ENCODE peak calls at places on chromosomes 13 and 19, in nine cellular contexts. T, O, Q, R, Y, U, X, B and A are unnamed samples.

GRCh38 chr13:32209670-32210069 is 105.5 kb downstream of the ZAR1L start:
- DNase-seq in Y (no peak), R (no peak), U (no peak), X (no peak), B (no peak), O (no peak), T (no peak), Q (peak; percentile 2), A (no peak)

GRCh38 chr13:25727250-25727649 is 324.6 kb downstream of the SHISA2 start:
- DNase-seq in R (peak; percentile 25), O (peak; percentile 86), U (no peak), B (no peak), T (no peak), Y (no peak), Q (no peak), X (no peak), A (peak; percentile 94)

GRCh38 chr13:35964764-35965163 is 166.4 kb downstream of the DCLK1 start:
- DNase-seq in R (peak; percentile 6), X (no peak), Q (peak; percentile 72), B (no peak), Y (no peak), U (no peak), T (no peak), O (no peak), A (peak; percentile 54)

GRCh38 chr19:3860499-3860898 is 8.3 kb downstream of the ZFR2 start:
- DNase-seq in U (no peak), B (no peak), R (no peak), T (no peak), X (no peak), O (no peak), Y (no peak), Q (no peak), A (no peak)

GRCh38 chr13:79900356-79900755 is 419.4 kb downstream of the NDFIP2 start:
- DNase-seq in Q (no peak), T (no peak), R (no peak), O (no peak), X (no peak), Y (no peak), U (no peak), B (no peak), A (no peak)

GRCh38 chr13:98466634-98467236 is 110.2 kb downstream of the STK24 start:
- DNase-seq in Y (peak; percentile 83), X (peak; percentile 80), T (no peak), O (peak; percentile 54), B (no peak), Q (peak; percentile 61), R (peak; percentile 50), U (peak; percentile 46), A (no peak)

GRCh38 chr13:113488283-113488682 is 2.2 kb downstream of the DCUN1D2 start:
- DNase-seq in U (no peak), R (no peak), X (no peak), Q (no peak), O (no peak), B (no peak), Y (no peak), T (no peak), A (no peak)

GRCh38 chr13:111948281-111948680 is 118.7 kb upstream of the SOX1 start:
- DNase-seq in B (no peak), Q (no peak), O (no peak), U (no peak), T (no peak), Y (no peak), R (no peak), X (no peak), A (no peak)

GRCh38 chr13:78197231-78197630 is 278.6 kb upstream of the EDNRB start:
- DNase-seq in B (no peak), Q (no peak), R (peak; percentile 33), Y (no peak), U (no peak), O (no peak), X (no peak), T (no peak), A (no peak)

GRCh38 chr13:73496711-73497110 is 437.9 kb downstream of the KLF5 start:
- DNase-seq in O (no peak), B (no peak), Q (no peak), T (no peak), X (no peak), R (peak; percentile 61), U (no peak), Y (no peak), A (no peak)

GRCh38 chr13:27120811-27121210 is 50.8 kb downstream of the USP12 start:
- DNase-seq in B (no peak), Y (no peak), Q (peak; percentile 16), R (no peak), X (no peak), O (no peak), T (no peak), U (no peak), A (no peak)

GRCh38 chr13:47798906-47799305 is 202.2 kb downstream of the SUCLA2 start:
- DNase-seq in O (no peak), U (no peak), T (no peak), X (no peak), B (no peak), Y (no peak), Q (peak; percentile 51), R (peak; percentile 22), A (no peak)

GRCh38 chr13:83935566-83935965 is 53.3 kb upstream of the SLITRK1 start:
- DNase-seq in B (no peak), T (no peak), O (no peak), R (no peak), X (no peak), Y (no peak), U (no peak), Q (no peak), A (no peak)

GRCh38 chr19:861756-862528 is 2.5 kb downstream of the CFD start:
- DNase-seq in Q (peak; percentile 28), R (peak; percentile 41), O (peak; percentile 51), T (no peak), X (peak; percentile 72), Y (no peak), B (no peak), U (peak; percentile 59), A (no peak)

GRCh38 chr19:15048885-15049541 is at the start of gene CASP14:
- DNase-seq in O (no peak), R (peak; percentile 80), Y (no peak), B (no peak), Q (no peak), T (no peak), X (no peak), U (no peak), A (no peak)

DNA sequence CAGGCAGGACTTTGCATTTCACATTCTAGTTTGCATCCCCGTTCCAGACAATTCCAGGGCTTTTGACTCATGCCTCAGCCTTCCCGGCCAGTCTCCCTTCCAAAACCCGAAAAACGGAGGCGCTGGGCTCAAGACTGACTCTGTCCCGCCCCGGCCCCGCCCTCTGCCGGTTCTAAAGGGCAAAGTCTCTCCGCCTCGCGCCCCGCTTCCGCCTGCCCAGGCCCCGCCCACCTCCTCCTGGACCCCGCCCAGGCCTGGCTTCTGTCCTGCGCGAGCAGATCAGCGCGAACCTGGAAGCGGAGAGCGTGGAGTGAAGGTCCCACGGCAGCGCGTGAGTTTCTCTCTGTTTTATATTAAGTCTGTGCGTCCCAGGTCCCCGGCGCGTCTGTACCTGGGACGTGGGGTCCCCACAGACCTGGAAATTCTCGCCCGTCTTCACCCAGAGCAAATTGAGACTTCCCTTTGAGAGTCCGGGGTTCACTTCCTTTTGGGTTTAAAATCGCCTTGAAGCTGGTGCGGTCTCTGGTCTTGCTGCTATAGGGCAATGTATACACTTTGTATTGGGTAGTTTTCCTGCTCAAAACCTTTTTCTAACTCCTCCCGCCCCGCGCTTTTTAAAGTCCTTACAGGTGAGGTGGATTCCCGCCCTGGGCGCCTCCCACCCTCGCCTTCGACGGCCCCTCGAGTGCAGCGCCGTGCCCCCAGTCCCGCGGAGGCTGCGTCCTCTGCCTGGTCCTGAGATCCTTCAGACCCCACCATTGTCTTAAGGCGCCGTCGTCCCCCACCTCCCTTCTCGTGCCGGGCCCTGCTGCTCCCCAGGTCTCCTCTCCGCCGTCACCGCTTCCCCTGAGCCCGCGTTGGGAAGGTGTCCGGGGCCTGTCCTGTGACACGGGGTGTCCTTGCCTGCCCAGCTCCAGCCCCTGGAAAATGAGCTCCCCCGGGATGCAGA is 31.2 kb downstream of the ZNF701 start:
- DNase-seq in T (peak; percentile 88), B (peak; percentile 74), Q (peak; percentile 88), O (peak; percentile 97), U (peak; percentile 91), X (peak; percentile 96), Y (peak; percentile 93), R (peak; percentile 93), A (peak; percentile 56)
- TF ChIP-seq CTCF in T (peak; percentile 45), B (peak; percentile 38), Q (peak; percentile 7), O (peak; percentile 39), U (peak; percentile 61), X (peak; percentile 33), Y (peak; percentile 27), R (peak; percentile 28), A (peak; percentile 10)

GRCh38 chr19:49113762-49114629 is at the start of gene LIN7B:
- DNase-seq in Q (peak; percentile 63), U (peak; percentile 67), R (peak; percentile 73), O (peak; percentile 78), X (peak; percentile 69), B (no peak), Y (peak; percentile 87), T (no peak), A (no peak)
- TF ChIP-seq CTCF in Q (peak; percentile 3), U (peak; percentile 78), R (peak; percentile 37), O (peak; percentile 80), X (peak; percentile 72), B (peak; percentile 36), Y (no peak), T (peak; percentile 41), A (peak; percentile 29)

DNA sequence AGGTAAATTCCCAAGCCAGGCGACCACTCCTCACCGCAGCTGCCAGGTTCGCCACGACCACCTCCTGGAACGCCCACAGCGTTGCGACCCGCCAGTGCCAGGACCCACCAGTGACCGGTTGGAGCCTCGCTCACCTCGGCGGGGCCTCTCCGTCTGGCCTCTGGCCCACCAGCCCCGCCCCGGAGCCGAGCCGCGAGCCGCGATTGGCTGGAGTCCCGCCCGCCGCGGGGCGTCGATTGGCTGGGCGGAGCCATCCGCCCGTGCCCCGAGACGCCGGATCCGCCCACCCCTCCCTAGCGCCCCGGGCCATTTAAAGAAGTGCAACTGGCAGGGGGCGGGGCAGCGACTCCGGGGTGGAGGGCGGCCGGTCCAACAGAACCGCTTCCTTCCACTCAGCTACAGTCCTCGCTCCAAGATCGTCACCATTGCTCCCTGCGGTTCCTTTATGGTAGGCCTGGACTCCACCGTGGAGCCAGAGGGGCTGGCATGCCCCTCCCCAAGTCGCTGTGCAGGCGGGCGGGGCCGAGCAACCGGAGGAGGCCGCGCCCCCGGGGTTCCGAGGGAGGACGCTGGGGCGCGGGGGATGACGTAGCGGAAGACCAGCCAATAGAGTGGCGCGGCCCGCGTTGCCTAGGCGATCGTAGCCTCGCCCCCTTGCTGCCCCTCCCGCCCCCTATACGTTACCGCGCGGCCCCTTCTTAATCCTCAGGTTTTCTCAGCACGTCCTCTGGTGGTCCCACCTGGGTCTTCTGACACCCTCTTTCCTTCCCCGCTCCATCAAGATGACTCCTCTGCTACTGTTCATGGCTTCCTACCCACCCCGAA is at the start of gene SERTAD3:
- DNase-seq in R (peak; percentile 91), O (peak; percentile 99), X (peak; percentile 98), T (peak; percentile 94), U (peak; percentile 98), Y (peak; percentile 99), B (peak; percentile 82), Q (peak; percentile 95), A (peak; percentile 66)
- TF ChIP-seq CTCF in R (no peak), O (peak; percentile 27), X (peak; percentile 17), T (peak; percentile 28), U (peak; percentile 42), Y (no peak), B (no peak), Q (peak; percentile 25), A (no peak)

DNA sequence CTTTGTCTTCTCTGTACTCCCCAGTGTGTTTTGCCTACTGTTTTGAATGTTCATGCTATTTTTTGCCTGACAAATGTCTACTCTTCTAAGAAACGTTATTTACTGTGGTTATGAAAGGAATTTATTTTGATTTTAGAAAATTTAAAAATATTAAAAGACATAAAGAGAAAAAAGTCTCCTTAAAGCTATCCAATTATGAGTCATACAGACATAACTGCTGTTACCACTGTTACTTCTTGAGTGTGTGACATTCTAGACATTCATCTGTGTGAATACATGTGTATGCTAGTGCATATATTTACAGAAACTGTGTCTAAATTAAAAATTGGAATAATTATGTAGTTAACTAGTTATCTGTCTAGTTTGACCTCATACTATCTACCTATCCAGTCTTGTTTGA is 187.6 kb upstream of the SGCG start:
- DNase-seq in Y (no peak), U (no peak), T (no peak), X (no peak), B (no peak), O (no peak), Q (no peak), R (no peak), A (no peak)
- TF ChIP-seq CTCF in Y (no peak), U (no peak), T (no peak), X (no peak), B (no peak), O (no peak), Q (no peak), R (no peak), A (no peak)